ENCODE peak calls at places on chromosome 13, in four cellular contexts. Z is astrocyte of the hippocampus, E is psoas muscle, I is T-helper 17 cell. K is an unnamed sample.

GRCh38 chr13:113497217-113497616 is 6.7 kb upstream of the DCUN1D2 start:
- DNase-seq in I (no peak), E (no peak), Z (no peak), K (no peak)

GRCh38 chr13:99947666-99948065 is 23.9 kb downstream of the ZIC5 start:
- DNase-seq in E (no peak), Z (no peak), I (no peak), K (no peak)

GRCh38 chr13:32284927-32285632 is 30.1 kb downstream of the ZAR1L start:
- DNase-seq in I (no peak), E (no peak), Z (peak; percentile 96), K (no peak)

GRCh38 chr13:26941345-26942174 is 181.0 kb upstream of the GPR12 start:
- DNase-seq in I (no peak), Z (peak; percentile 46), E (no peak), K (no peak)

GRCh38 chr13:30376426-30377311 is 45.6 kb upstream of the UBE2L5 start:
- DNase-seq in Z (no peak), E (no peak), I (peak; percentile 53), K (no peak)

GRCh38 chr13:50588736-50589135 is 254.8 kb downstream of the DLEU7 start:
- DNase-seq in Z (peak; percentile 32), E (no peak), I (no peak), K (no peak)

GRCh38 chr13:110957181-110957884 is 42.5 kb upstream of the ANKRD10 start:
- DNase-seq in E (no peak), I (no peak), Z (no peak), K (no peak)

GRCh38 chr13:32041429-32041828 is 9.9 kb downstream of the FRY start:
- DNase-seq in E (no peak), Z (no peak), I (no peak), K (no peak)

GRCh38 chr13:103694033-103694432 is 627.8 kb upstream of the SLC10A2 start:
- DNase-seq in I (no peak), Z (no peak), E (no peak), K (no peak)

GRCh38 chr13:99307648-99308339 is 595 bp upstream of the GPR183 start:
- DNase-seq in E (no peak), I (no peak), Z (peak; percentile 82), K (no peak)